ENCODE peak calls at places on chromosomes 1 and 21, in five cellular contexts. P is GM10248, R is neuronal stem cell, Z is right lobe of liver, T is EL. C is an unnamed sample.

GRCh38 chr1:37498872-37499617 is 15.5 kb downstream of the MEAF6 start:
- DNase-seq in P (no peak), R (no peak), Z (peak), T (peak), C (no peak)

GRCh38 chr1:180424848-180425457 is 77.4 kb downstream of the ACBD6 start:
- DNase-seq in Z (no peak), T (no peak), R (peak), P (no peak), C (no peak)

GRCh38 chr1:27773732-27774445 is 870 bp downstream of the STX12 start:
- DNase-seq in Z (no peak), T (peak), R (peak), P (no peak), C (no peak)

GRCh38 chr1:218869276-218869675 is 304.4 kb upstream of the LYPLAL1 start:
- DNase-seq in T (peak), R (no peak), P (no peak), Z (no peak), C (no peak)

GRCh38 chr1:23417570-23417969 is 7.0 kb downstream of the TCEA3 start:
- DNase-seq in P (no peak), Z (peak), T (no peak), R (no peak), C (no peak)

GRCh38 chr21:46116846-46117585 is 19.1 kb downstream of the COL6A2 start:
- DNase-seq in T (peak), Z (peak), P (no peak), R (no peak), C (peak)

GRCh38 chr1:159218846-159219636 is 14.4 kb downstream of the ACKR1 start:
- DNase-seq in T (no peak), Z (no peak), R (no peak), P (no peak), C (no peak)

GRCh38 chr1:31244326-31244725 is 4.6 kb upstream of the NKAIN1 start:
- DNase-seq in Z (no peak), T (peak), R (no peak), P (no peak), C (no peak)

GRCh38 chr1:26138974-26139558 is 19.8 kb upstream of the FAM110D start:
- DNase-seq in T (no peak), Z (no peak), P (no peak), R (no peak), C (no peak)

GRCh38 chr1:89771991-89772560 is 48.8 kb upstream of the LRRC8D start:
- DNase-seq in Z (no peak), T (no peak), R (no peak), P (no peak), C (no peak)

C was measured in lower lobe of right lung.